ENCODE peak calls at places on chromosomes 12 and 14, in seven cellular contexts. X, U, J, B, Q, H and I are unnamed samples.

GRCh38 chr12:76537923-76538322 is 21.6 kb downstream of the OSBPL8 start:
- DNase-seq in B (no peak), Q (no peak), U (no peak), X (no peak), H (no peak), J (no peak), I (no peak)

GRCh38 chr14:98099527-98099926 is 1172.5 kb downstream of the BCL11B start:
- DNase-seq in Q (no peak), U (no peak), H (no peak), J (no peak), B (no peak), X (no peak), I (no peak)

GRCh38 chr12:3365416-3366385 is 125.3 kb upstream of the PRMT8 start:
- DNase-seq in B (peak; percentile 45), U (no peak), H (no peak), X (no peak), J (peak; percentile 75), Q (no peak), I (no peak)

GRCh38 chr12:253116-253831 is 9.4 kb downstream of the SLC6A13 start:
- DNase-seq in X (no peak), U (no peak), Q (no peak), H (no peak), B (no peak), J (no peak), I (no peak)

GRCh38 chr12:65015850-65016249 is 105.3 kb downstream of the WIF1 start:
- DNase-seq in H (no peak), U (no peak), X (no peak), Q (no peak), J (no peak), B (no peak), I (no peak)

GRCh38 chr12:49296034-49296835 is 1.3 kb downstream of the PRPH start:
- DNase-seq in U (peak; percentile 41), J (peak; percentile 53), B (peak; percentile 86), X (peak; percentile 81), H (peak; percentile 31), Q (no peak), I (no peak)

GRCh38 chr14:71529855-71530254 is 402.4 kb upstream of the RGS6 start:
- DNase-seq in H (no peak), J (no peak), X (no peak), U (no peak), Q (peak; percentile 26), B (peak; percentile 20), I (no peak)

GRCh38 chr14:88245321-88245720 is 77.7 kb downstream of the KCNK10 start:
- DNase-seq in X (no peak), U (no peak), B (peak; percentile 45), H (no peak), J (peak; percentile 26), Q (no peak), I (no peak)

GRCh38 chr14:22820731-22821130 is 5.5 kb upstream of the SLC7A7 start:
- DNase-seq in Q (no peak), B (no peak), H (no peak), U (no peak), J (no peak), X (no peak), I (no peak)

GRCh38 chr12:77751939-77752338 is 78.8 kb upstream of the NAV3 start:
- DNase-seq in B (no peak), J (peak; percentile 32), X (no peak), U (no peak), Q (peak; percentile 61), H (no peak), I (no peak)

GRCh38 chr14:101197595-101198397 is 294.3 kb upstream of the RTL1 start:
- DNase-seq in H (no peak), U (no peak), Q (no peak), B (no peak), X (no peak), J (no peak), I (no peak)

GRCh38 chr12:1590083-1590979 is 4.0 kb downstream of the FBXL14 start:
- DNase-seq in Q (no peak), X (no peak), B (peak; percentile 58), U (no peak), H (no peak), J (no peak), I (no peak)

GRCh38 chr14:32702571-32702970 is 236.1 kb upstream of the NPAS3 start:
- DNase-seq in B (no peak), X (no peak), H (no peak), U (no peak), Q (no peak), J (no peak), I (peak; percentile 43)

GRCh38 chr14:61321385-61322010 is at the start of gene PRKCH:
- DNase-seq in H (peak; percentile 69), J (peak; percentile 18), X (peak; percentile 82), Q (no peak), B (peak; percentile 50), U (peak; percentile 77), I (no peak)